ENCODE peak calls at places on chromosomes 12 and 14, in four cellular contexts. U is fibroblast of the aortic adventitia, S is fibroblast of mammary gland, Z is mucosa of descending colon. R is an unnamed sample.

GRCh38 chr12:84919271-84919670 is 6.7 kb upstream of the SLC6A15 start:
- DNase-seq in S (peak; percentile 89), U (peak; percentile 9), Z (no peak), R (no peak)

GRCh38 chr14:51069065-51069464 is 25.8 kb downstream of the TRIM9 start:
- DNase-seq in U (peak; percentile 23), Z (no peak), S (peak; percentile 64), R (no peak)

GRCh38 chr12:119308743-119309456 is 25.6 kb upstream of the CCDC60 start:
- DNase-seq in Z (no peak), U (no peak), S (no peak), R (no peak)

GRCh38 chr12:120784804-120785203 is 59.2 kb downstream of the ACADS start:
- DNase-seq in S (no peak), Z (no peak), U (no peak), R (no peak)

GRCh38 chr12:42482086-42482819 is 107.3 kb downstream of the PRICKLE1 start:
- DNase-seq in U (peak; percentile 75), Z (no peak), S (peak; percentile 49), R (no peak)

GRCh38 chr14:31781578-31781977 is 220.4 kb downstream of the NUBPL start:
- DNase-seq in Z (no peak), U (no peak), S (peak; percentile 23), R (no peak)

GRCh38 chr14:28406181-28406580 is 360.4 kb upstream of the FOXG1 start:
- DNase-seq in S (peak; percentile 34), Z (no peak), U (peak; percentile 20), R (no peak)

GRCh38 chr14:22296722-22297121 is 292.3 kb downstream of the DAD1 start:
- DNase-seq in U (peak; percentile 57), S (peak; percentile 52), Z (no peak), R (no peak)

GRCh38 chr14:71536927-71537772 is 395.1 kb upstream of the RGS6 start:
- DNase-seq in S (no peak), Z (no peak), U (no peak), R (no peak)

GRCh38 chr14:91331761-91332447 is 85.7 kb downstream of the CCDC88C start:
- DNase-seq in Z (peak; percentile 62), S (no peak), U (no peak), R (no peak)

GRCh38 chr14:60760209-60760608 is 25.6 kb downstream of the MNAT1 start:
- DNase-seq in U (no peak), S (no peak), Z (no peak), R (no peak)

GRCh38 chr14:99329711-99330315 is 57.8 kb upstream of the BCL11B start:
- DNase-seq in Z (no peak), U (no peak), S (no peak), R (no peak)

GRCh38 chr12:63893170-63893569 is 48.7 kb downstream of the SRGAP1 start:
- DNase-seq in U (no peak), S (no peak), Z (no peak), R (no peak)

GRCh38 chr12:57521475-57522018 is 1.1 kb upstream of the MBD6 start:
- DNase-seq in S (no peak), Z (peak; percentile 79), U (no peak), R (no peak)

GRCh38 chr14:57865450-57866198 is at the start of gene SLC35F4:
- DNase-seq in U (peak; percentile 11), Z (peak; percentile 36), S (peak; percentile 26), R (no peak)

GRCh38 chr14:99609245-99610117 is 5.5 kb upstream of the CCDC85C start:
- DNase-seq in Z (no peak), S (peak; percentile 30), U (peak; percentile 28), R (no peak)

GRCh38 chr12:13223176-13223806 is 26.8 kb downstream of the EMP1 start:
- DNase-seq in U (peak; percentile 75), Z (no peak), S (peak; percentile 94), R (peak; percentile 77)

GRCh38 chr12:58888131-58888783 is 32.0 kb downstream of the LRIG3 start:
- DNase-seq in Z (no peak), U (peak; percentile 93), S (peak; percentile 77), R (peak; percentile 16)

GRCh38 chr12:116454950-116455447 is 104.2 kb upstream of the MAP1LC3B2 start:
- DNase-seq in Z (no peak), S (peak; percentile 98), U (peak; percentile 89), R (peak; percentile 90)

GRCh38 chr14:70601162-70601561 is 707 bp upstream of the MED6 start:
- DNase-seq in U (peak; percentile 26), S (peak; percentile 40), Z (no peak), R (peak; percentile 17)

GRCh38 chr12:112112423-112113132 is 4.0 kb upstream of the NAA25 start:
- DNase-seq in S (no peak), U (no peak), Z (no peak), R (no peak)

GRCh38 chr14:97827746-97828145 is 1030.6 kb downstream of the VRK1 start:
- DNase-seq in S (peak; percentile 15), U (no peak), Z (no peak), R (no peak)

GRCh38 chr14:97838986-97839385 is 1041.8 kb downstream of the VRK1 start:
- DNase-seq in U (no peak), S (no peak), Z (no peak), R (no peak)

GRCh38 chr14:97832734-97833133 is 1035.6 kb downstream of the VRK1 start:
- DNase-seq in U (no peak), S (no peak), Z (no peak), R (no peak)

DNA sequence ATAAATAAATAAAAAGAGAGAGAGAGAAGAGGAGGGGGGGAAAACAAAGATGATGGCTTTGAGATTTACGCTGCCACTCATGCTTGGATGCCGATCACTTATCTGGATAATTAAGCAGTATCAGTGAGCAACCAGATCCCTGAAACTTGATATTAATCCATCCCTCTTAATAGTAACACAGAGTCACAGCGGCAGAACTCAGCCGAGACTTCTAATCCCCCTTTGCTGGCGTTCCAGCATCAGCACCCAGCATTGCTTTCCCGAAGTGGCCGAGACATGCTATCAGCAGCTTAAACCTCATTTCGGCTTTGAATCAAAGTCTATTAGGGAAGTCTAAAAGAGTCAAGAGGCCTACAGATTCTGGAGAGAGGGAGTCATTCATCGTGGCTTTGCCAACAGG is 1036.1 kb downstream of the VRK1 start:
- DNase-seq in Z (no peak), S (no peak), U (no peak), R (no peak)
- H3K4me3 ChIP-seq in Z (no peak overlapping the region), S (no peak overlapping the region), U (no peak overlapping the region), R (no peak overlapping the region)

DNA sequence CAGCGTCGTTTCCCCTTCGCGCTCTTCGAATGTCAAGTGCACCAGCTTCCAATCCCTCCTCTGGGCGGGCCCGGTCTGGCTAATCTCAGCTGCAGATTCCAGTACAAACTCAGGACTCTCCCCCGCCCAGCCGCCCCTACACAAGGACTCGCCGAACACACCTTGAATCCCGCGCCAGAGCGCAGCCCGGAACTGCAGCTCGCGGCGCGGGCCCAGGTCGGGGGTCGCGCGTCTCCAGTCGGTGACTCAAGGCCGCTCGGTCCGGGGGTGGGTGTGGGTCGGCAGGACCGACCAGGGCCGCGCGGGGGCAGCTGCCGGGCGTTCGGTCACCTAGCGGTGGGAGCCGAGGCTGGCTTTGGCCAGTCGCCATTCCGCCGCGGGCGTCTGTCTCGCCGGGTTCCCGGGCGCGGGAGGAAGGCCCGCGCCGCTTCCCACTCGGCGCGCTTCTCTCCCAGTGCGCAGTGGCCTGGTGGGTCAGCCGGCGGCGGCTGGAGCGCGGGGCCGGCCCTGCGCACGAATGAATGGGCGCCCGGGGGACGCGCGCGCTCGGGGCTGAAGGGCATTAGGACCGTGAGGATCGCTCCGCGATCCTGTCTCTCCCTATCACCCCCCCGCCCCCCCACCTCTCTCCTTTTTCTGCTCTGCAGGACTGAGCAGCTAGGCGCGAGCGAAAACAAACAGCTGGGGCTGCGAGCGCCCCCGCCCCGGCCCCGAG is at the start of gene GALNT16:
- DNase-seq in U (no peak), S (no peak), Z (no peak), R (no peak)
- TF ChIP-seq CTCF in U (peak; percentile 29), S (no peak), Z (no peak), R (peak; percentile 35)

GRCh38 chr14:35303149-35303548 is 11.0 kb downstream of the PSMA6 start:
- DNase-seq in U (no peak), S (no peak), Z (no peak), R (no peak)

GRCh38 chr14:35301334-35302210 is 9.4 kb downstream of the PSMA6 start:
- DNase-seq in Z (no peak), S (no peak), U (no peak), R (no peak)

GRCh38 chr14:35300228-35300627 is 8.0 kb downstream of the PSMA6 start:
- DNase-seq in S (no peak), Z (no peak), U (no peak), R (no peak)

GRCh38 chr14:35299708-35300107 is 7.5 kb downstream of the PSMA6 start:
- DNase-seq in S (no peak), U (no peak), Z (no peak), R (no peak)

GRCh38 chr14:35302211-35302528 is 10.0 kb downstream of the PSMA6 start:
- DNase-seq in U (no peak), S (no peak), Z (no peak), R (no peak)
- H3K4me3 ChIP-seq in U (no peak overlapping the region), S (no peak overlapping the region), Z (no peak overlapping the region), R (no peak overlapping the region)

DNA sequence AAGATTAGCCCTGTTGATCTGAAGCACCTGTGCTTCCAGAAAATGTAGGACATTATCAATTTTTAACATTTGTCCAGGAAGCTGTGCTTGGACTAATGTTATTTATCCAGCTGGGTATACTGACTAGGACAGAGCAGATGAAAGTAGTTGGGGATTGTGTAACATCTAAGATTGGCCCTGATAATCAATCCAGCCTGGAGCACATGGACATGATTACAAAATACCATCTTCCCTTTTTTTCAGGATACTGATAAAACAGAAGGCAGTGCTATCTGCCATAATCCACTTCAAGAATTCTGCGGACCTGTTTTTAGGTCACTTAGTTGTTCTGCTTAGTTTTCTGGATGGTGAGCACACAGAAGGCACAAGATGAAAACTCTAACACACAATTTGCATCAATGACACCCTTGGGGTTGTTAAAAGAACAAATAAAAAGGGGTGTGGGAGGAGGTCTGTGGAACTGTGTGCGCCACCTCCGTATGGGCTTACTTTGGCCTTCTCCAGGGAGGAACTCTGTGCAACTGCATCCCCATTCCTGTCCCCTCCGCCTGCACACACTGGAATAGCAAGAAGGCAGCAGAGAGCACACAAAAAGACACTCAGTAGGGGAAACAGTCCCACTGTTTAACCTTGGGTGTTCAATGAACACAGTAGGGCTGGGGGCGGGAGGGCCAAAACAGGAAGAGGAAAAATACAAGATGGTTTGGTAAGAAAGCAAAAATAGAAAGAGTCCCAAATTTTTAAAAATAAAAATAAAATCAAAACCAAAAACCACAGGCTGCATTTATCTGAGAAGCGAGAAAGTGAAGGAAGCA is 31.1 kb upstream of the DUSP6 start:
- DNase-seq in U (peak; percentile 55), Z (no peak), S (peak; percentile 84), R (no peak)
- TF ChIP-seq CTCF in U (no peak), Z (no peak), S (no peak), R (no peak)

DNA sequence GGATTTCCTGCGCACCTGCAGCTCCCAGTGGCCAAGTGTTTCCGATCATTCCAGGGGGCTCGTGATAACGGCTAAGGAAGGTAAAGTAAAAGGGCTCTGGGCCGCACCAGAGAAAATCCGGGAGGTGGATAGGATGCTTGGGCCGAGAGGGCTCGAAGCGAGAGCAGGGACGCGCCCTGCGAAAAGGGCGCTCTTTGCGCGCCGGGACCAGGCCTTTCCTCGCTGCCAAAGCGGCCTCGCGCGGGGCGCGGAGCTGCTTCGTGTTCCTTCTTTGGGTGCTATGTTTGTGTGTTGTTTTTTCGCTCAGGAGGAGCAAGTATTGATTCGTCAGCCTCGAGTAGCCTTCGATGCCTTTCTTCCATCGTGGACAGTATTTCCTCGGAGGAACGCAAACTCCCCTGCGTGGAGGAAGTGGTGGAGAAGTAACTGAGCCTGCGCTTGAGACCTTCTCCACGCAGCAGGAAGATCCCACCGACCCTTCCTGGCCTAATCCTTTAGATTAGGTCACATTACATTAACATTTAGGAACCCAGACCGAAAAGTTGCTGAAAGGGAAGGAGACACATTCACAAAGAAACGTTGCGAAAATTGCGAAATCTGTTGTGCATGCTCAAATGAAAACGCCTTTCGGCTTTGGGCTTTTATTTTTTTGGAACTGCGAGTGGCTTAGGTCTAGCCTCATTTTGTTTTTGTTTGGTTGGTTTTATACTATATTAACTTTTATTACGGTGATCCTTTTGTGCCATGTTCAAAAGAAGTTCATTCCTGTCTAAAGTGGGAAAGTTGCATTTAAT is 1.3 kb downstream of the MYF6 start:
- DNase-seq in U (no peak), S (peak; percentile 7), Z (no peak), R (no peak)
- H3K4me3 ChIP-seq in U (no peak overlapping the region), S (no peak overlapping the region), Z (no peak overlapping the region), R (peak overlapping the region; percentile 1)

R was measured in AG04449.